ENCODE peak calls at places on chromosomes 13 and 19, in five cellular contexts. One of them, this sample, is unnamed.

GRCh38 chr19:41930926-41931592 is 2.8 kb upstream of the ERFL start:
- DNase-seq in activated T-cell treated with anti-CD3 and anti-CD28 coated beads for 1 hour: no peak
- DNase-seq in non-pigmented ciliary epithelial cell: no peak
- DNase-seq in dorsolateral prefrontal cortex: no peak
- DNase-seq in activated effector memory CD4-positive, alpha-beta T cell treated with anti-CD3 and anti-CD28 coated beads, Interleukin-2, amount 50 U/mL, for 16 hours: no peak
- DNase-seq in this sample: no peak

GRCh38 chr13:97258801-97259200 is 36.7 kb downstream of the MBNL2 start:
- DNase-seq in activated T-cell treated with anti-CD3 and anti-CD28 coated beads for 1 hour: no peak
- DNase-seq in non-pigmented ciliary epithelial cell: no peak
- DNase-seq in dorsolateral prefrontal cortex: no peak
- DNase-seq in activated effector memory CD4-positive, alpha-beta T cell treated with anti-CD3 and anti-CD28 coated beads, Interleukin-2, amount 50 U/mL, for 16 hours: no peak
- DNase-seq in this sample: no peak

GRCh38 chr19:45547965-45548609 is 36.5 kb downstream of the OPA3 start:
- DNase-seq in activated T-cell treated with anti-CD3 and anti-CD28 coated beads for 1 hour: no peak
- DNase-seq in non-pigmented ciliary epithelial cell: no peak
- DNase-seq in dorsolateral prefrontal cortex: no peak
- DNase-seq in activated effector memory CD4-positive, alpha-beta T cell treated with anti-CD3 and anti-CD28 coated beads, Interleukin-2, amount 50 U/mL, for 16 hours: no peak
- DNase-seq in this sample: no peak

GRCh38 chr13:61247149-61247936 is 168.3 kb downstream of the PCDH20 start:
- DNase-seq in activated T-cell treated with anti-CD3 and anti-CD28 coated beads for 1 hour: no peak
- DNase-seq in non-pigmented ciliary epithelial cell: no peak
- DNase-seq in dorsolateral prefrontal cortex: no peak
- DNase-seq in activated effector memory CD4-positive, alpha-beta T cell treated with anti-CD3 and anti-CD28 coated beads, Interleukin-2, amount 50 U/mL, for 16 hours: peak; percentile 53
- DNase-seq in this sample: no peak

GRCh38 chr19:28619842-28620429 is 593.0 kb downstream of the UQCRFS1 start:
- DNase-seq in activated T-cell treated with anti-CD3 and anti-CD28 coated beads for 1 hour: no peak
- DNase-seq in non-pigmented ciliary epithelial cell: no peak
- DNase-seq in dorsolateral prefrontal cortex: no peak
- DNase-seq in activated effector memory CD4-positive, alpha-beta T cell treated with anti-CD3 and anti-CD28 coated beads, Interleukin-2, amount 50 U/mL, for 16 hours: no peak
- DNase-seq in this sample: no peak

GRCh38 chr19:42132030-42132628 is at the start of gene POU2F2:
- DNase-seq in activated T-cell treated with anti-CD3 and anti-CD28 coated beads for 1 hour: peak; percentile 84
- DNase-seq in non-pigmented ciliary epithelial cell: no peak
- DNase-seq in dorsolateral prefrontal cortex: no peak
- DNase-seq in activated effector memory CD4-positive, alpha-beta T cell treated with anti-CD3 and anti-CD28 coated beads, Interleukin-2, amount 50 U/mL, for 16 hours: peak; percentile 96
- DNase-seq in this sample: peak; percentile 20

GRCh38 chr19:1173160-1173844 is 766 bp downstream of the SBNO2 start:
- DNase-seq in activated T-cell treated with anti-CD3 and anti-CD28 coated beads for 1 hour: no peak
- DNase-seq in non-pigmented ciliary epithelial cell: no peak
- DNase-seq in dorsolateral prefrontal cortex: no peak
- DNase-seq in activated effector memory CD4-positive, alpha-beta T cell treated with anti-CD3 and anti-CD28 coated beads, Interleukin-2, amount 50 U/mL, for 16 hours: no peak
- DNase-seq in this sample: peak; percentile 26

GRCh38 chr19:5340637-5341447 is at the start of gene PTPRS:
- DNase-seq in activated T-cell treated with anti-CD3 and anti-CD28 coated beads for 1 hour: peak; percentile 43
- DNase-seq in non-pigmented ciliary epithelial cell: no peak
- DNase-seq in dorsolateral prefrontal cortex: peak; percentile 86
- DNase-seq in activated effector memory CD4-positive, alpha-beta T cell treated with anti-CD3 and anti-CD28 coated beads, Interleukin-2, amount 50 U/mL, for 16 hours: peak; percentile 80
- DNase-seq in this sample: peak; percentile 71

GRCh38 chr13:111924676-111925075 is 142.3 kb upstream of the SOX1 start:
- DNase-seq in activated T-cell treated with anti-CD3 and anti-CD28 coated beads for 1 hour: no peak
- DNase-seq in non-pigmented ciliary epithelial cell: no peak
- DNase-seq in dorsolateral prefrontal cortex: no peak
- DNase-seq in activated effector memory CD4-positive, alpha-beta T cell treated with anti-CD3 and anti-CD28 coated beads, Interleukin-2, amount 50 U/mL, for 16 hours: peak; percentile 4
- DNase-seq in this sample: no peak

GRCh38 chr19:4722671-4723464 is 774 bp downstream of the DPP9 start:
- DNase-seq in activated T-cell treated with anti-CD3 and anti-CD28 coated beads for 1 hour: no peak
- DNase-seq in non-pigmented ciliary epithelial cell: no peak
- DNase-seq in dorsolateral prefrontal cortex: no peak
- DNase-seq in activated effector memory CD4-positive, alpha-beta T cell treated with anti-CD3 and anti-CD28 coated beads, Interleukin-2, amount 50 U/mL, for 16 hours: no peak
- DNase-seq in this sample: no peak

GRCh38 chr19:310781-311496 is 19.7 kb upstream of the PLPP2 start:
- DNase-seq in activated T-cell treated with anti-CD3 and anti-CD28 coated beads for 1 hour: no peak
- DNase-seq in non-pigmented ciliary epithelial cell: no peak
- DNase-seq in dorsolateral prefrontal cortex: peak; percentile 37
- DNase-seq in activated effector memory CD4-positive, alpha-beta T cell treated with anti-CD3 and anti-CD28 coated beads, Interleukin-2, amount 50 U/mL, for 16 hours: peak; percentile 56
- DNase-seq in this sample: no peak

GRCh38 chr13:98397221-98397620 is 179.7 kb downstream of the STK24 start:
- DNase-seq in activated T-cell treated with anti-CD3 and anti-CD28 coated beads for 1 hour: no peak
- DNase-seq in non-pigmented ciliary epithelial cell: no peak
- DNase-seq in dorsolateral prefrontal cortex: no peak
- DNase-seq in activated effector memory CD4-positive, alpha-beta T cell treated with anti-CD3 and anti-CD28 coated beads, Interleukin-2, amount 50 U/mL, for 16 hours: no peak
- DNase-seq in this sample: no peak

GRCh38 chr19:8567522-8568172 is 9.6 kb downstream of the MYO1F start:
- DNase-seq in activated T-cell treated with anti-CD3 and anti-CD28 coated beads for 1 hour: no peak
- DNase-seq in non-pigmented ciliary epithelial cell: no peak
- DNase-seq in dorsolateral prefrontal cortex: no peak
- DNase-seq in activated effector memory CD4-positive, alpha-beta T cell treated with anti-CD3 and anti-CD28 coated beads, Interleukin-2, amount 50 U/mL, for 16 hours: no peak
- DNase-seq in this sample: no peak

This sample was measured in breast epithelium.